ENCODE peak calls at places on chromosomes 16 and 17, in nine cellular contexts. One of them, this sample, is unnamed.

GRCh38 chr17:81309140-81309858 is 14.2 kb upstream of the SLC38A10 start:
- DNase-seq in CD8-positive, alpha-beta memory T cell: no peak
- DNase-seq in C1 segment of cervical spinal cord: peak
- DNase-seq in cardiac fibroblast: peak
- DNase-seq in SK-N-DZ: peak
- DNase-seq in EH: peak
- DNase-seq in AG08396: peak
- DNase-seq in NCI-H1092: no peak
- DNase-seq in stimulated activated CD4-positive, alpha-beta T cell treated with anti-CD3 and anti-CD28 coated beads, Interleukin-12 subunit alpha, Interleukin-12 subunit beta, amount 100 ng/mL, for 48 hours: peak
- DNase-seq in this sample: peak

GRCh38 chr16:2056077-2056476 is 8.3 kb downstream of the TSC2 start:
- DNase-seq in CD8-positive, alpha-beta memory T cell: no peak
- DNase-seq in C1 segment of cervical spinal cord: no peak
- DNase-seq in cardiac fibroblast: peak
- DNase-seq in SK-N-DZ: no peak
- DNase-seq in EH: peak
- DNase-seq in AG08396: no peak
- DNase-seq in NCI-H1092: no peak
- DNase-seq in stimulated activated CD4-positive, alpha-beta T cell treated with anti-CD3 and anti-CD28 coated beads, Interleukin-12 subunit alpha, Interleukin-12 subunit beta, amount 100 ng/mL, for 48 hours: no peak
- DNase-seq in this sample: no peak

GRCh38 chr17:40356906-40357861 is 7.4 kb downstream of the GJD3 start:
- DNase-seq in CD8-positive, alpha-beta memory T cell: no peak
- DNase-seq in C1 segment of cervical spinal cord: no peak
- DNase-seq in cardiac fibroblast: no peak
- DNase-seq in SK-N-DZ: no peak
- DNase-seq in EH: no peak
- DNase-seq in AG08396: no peak
- DNase-seq in NCI-H1092: no peak
- DNase-seq in stimulated activated CD4-positive, alpha-beta T cell treated with anti-CD3 and anti-CD28 coated beads, Interleukin-12 subunit alpha, Interleukin-12 subunit beta, amount 100 ng/mL, for 48 hours: no peak
- DNase-seq in this sample: no peak

GRCh38 chr16:2925951-2926659 is 14.4 kb downstream of the FLYWCH1 start:
- DNase-seq in CD8-positive, alpha-beta memory T cell: no peak
- DNase-seq in C1 segment of cervical spinal cord: no peak
- DNase-seq in cardiac fibroblast: no peak
- DNase-seq in SK-N-DZ: no peak
- DNase-seq in EH: no peak
- DNase-seq in AG08396: no peak
- DNase-seq in NCI-H1092: no peak
- DNase-seq in stimulated activated CD4-positive, alpha-beta T cell treated with anti-CD3 and anti-CD28 coated beads, Interleukin-12 subunit alpha, Interleukin-12 subunit beta, amount 100 ng/mL, for 48 hours: no peak
- DNase-seq in this sample: no peak

GRCh38 chr16:83994703-83995102 is 26.7 kb downstream of the NECAB2 start:
- DNase-seq in CD8-positive, alpha-beta memory T cell: no peak
- DNase-seq in C1 segment of cervical spinal cord: no peak
- DNase-seq in cardiac fibroblast: no peak
- DNase-seq in SK-N-DZ: no peak
- DNase-seq in EH: no peak
- DNase-seq in AG08396: no peak
- DNase-seq in NCI-H1092: no peak
- DNase-seq in stimulated activated CD4-positive, alpha-beta T cell treated with anti-CD3 and anti-CD28 coated beads, Interleukin-12 subunit alpha, Interleukin-12 subunit beta, amount 100 ng/mL, for 48 hours: no peak
- DNase-seq in this sample: no peak

GRCh38 chr17:59154335-59154720 is 658 bp downstream of the SKA2 start:
- DNase-seq in CD8-positive, alpha-beta memory T cell: peak
- DNase-seq in C1 segment of cervical spinal cord: no peak
- DNase-seq in cardiac fibroblast: peak
- DNase-seq in SK-N-DZ: peak
- DNase-seq in EH: peak
- DNase-seq in AG08396: peak
- DNase-seq in NCI-H1092: peak
- DNase-seq in stimulated activated CD4-positive, alpha-beta T cell treated with anti-CD3 and anti-CD28 coated beads, Interleukin-12 subunit alpha, Interleukin-12 subunit beta, amount 100 ng/mL, for 48 hours: peak
- DNase-seq in this sample: peak

GRCh38 chr17:44909681-44910144 is 5.6 kb downstream of the GFAP start:
- DNase-seq in CD8-positive, alpha-beta memory T cell: no peak
- DNase-seq in C1 segment of cervical spinal cord: no peak
- DNase-seq in cardiac fibroblast: peak
- DNase-seq in SK-N-DZ: no peak
- DNase-seq in EH: peak
- DNase-seq in AG08396: no peak
- DNase-seq in NCI-H1092: no peak
- DNase-seq in stimulated activated CD4-positive, alpha-beta T cell treated with anti-CD3 and anti-CD28 coated beads, Interleukin-12 subunit alpha, Interleukin-12 subunit beta, amount 100 ng/mL, for 48 hours: no peak
- DNase-seq in this sample: no peak

GRCh38 chr16:35141303-35141702 is 1681.9 kb downstream of the TP53TG3F start:
- DNase-seq in CD8-positive, alpha-beta memory T cell: no peak
- DNase-seq in C1 segment of cervical spinal cord: no peak
- DNase-seq in cardiac fibroblast: no peak
- DNase-seq in SK-N-DZ: no peak
- DNase-seq in EH: no peak
- DNase-seq in AG08396: no peak
- DNase-seq in NCI-H1092: no peak
- DNase-seq in stimulated activated CD4-positive, alpha-beta T cell treated with anti-CD3 and anti-CD28 coated beads, Interleukin-12 subunit alpha, Interleukin-12 subunit beta, amount 100 ng/mL, for 48 hours: no peak
- DNase-seq in this sample: no peak

GRCh38 chr16:82900611-82901010 is 273.8 kb downstream of the CDH13 start:
- DNase-seq in CD8-positive, alpha-beta memory T cell: no peak
- DNase-seq in C1 segment of cervical spinal cord: no peak
- DNase-seq in cardiac fibroblast: no peak
- DNase-seq in SK-N-DZ: no peak
- DNase-seq in EH: no peak
- DNase-seq in AG08396: no peak
- DNase-seq in NCI-H1092: no peak
- DNase-seq in stimulated activated CD4-positive, alpha-beta T cell treated with anti-CD3 and anti-CD28 coated beads, Interleukin-12 subunit alpha, Interleukin-12 subunit beta, amount 100 ng/mL, for 48 hours: no peak
- DNase-seq in this sample: no peak

GRCh38 chr17:37358830-37359681 is 16.7 kb upstream of the C17orf78 start:
- DNase-seq in CD8-positive, alpha-beta memory T cell: peak
- DNase-seq in C1 segment of cervical spinal cord: peak
- DNase-seq in cardiac fibroblast: peak
- DNase-seq in SK-N-DZ: peak
- DNase-seq in EH: peak
- DNase-seq in AG08396: peak
- DNase-seq in NCI-H1092: peak
- DNase-seq in stimulated activated CD4-positive, alpha-beta T cell treated with anti-CD3 and anti-CD28 coated beads, Interleukin-12 subunit alpha, Interleukin-12 subunit beta, amount 100 ng/mL, for 48 hours: peak
- DNase-seq in this sample: peak

GRCh38 chr16:2145843-2146242 is 2.6 kb upstream of the RAB26 start:
- DNase-seq in CD8-positive, alpha-beta memory T cell: no peak
- DNase-seq in C1 segment of cervical spinal cord: no peak
- DNase-seq in cardiac fibroblast: no peak
- DNase-seq in SK-N-DZ: no peak
- DNase-seq in EH: no peak
- DNase-seq in AG08396: no peak
- DNase-seq in NCI-H1092: no peak
- DNase-seq in stimulated activated CD4-positive, alpha-beta T cell treated with anti-CD3 and anti-CD28 coated beads, Interleukin-12 subunit alpha, Interleukin-12 subunit beta, amount 100 ng/mL, for 48 hours: no peak
- DNase-seq in this sample: no peak

GRCh38 chr17:36936455-36936934 is 780 bp upstream of the LHX1 start:
- DNase-seq in CD8-positive, alpha-beta memory T cell: no peak
- DNase-seq in C1 segment of cervical spinal cord: no peak
- DNase-seq in cardiac fibroblast: no peak
- DNase-seq in SK-N-DZ: peak
- DNase-seq in EH: no peak
- DNase-seq in AG08396: no peak
- DNase-seq in NCI-H1092: peak
- DNase-seq in stimulated activated CD4-positive, alpha-beta T cell treated with anti-CD3 and anti-CD28 coated beads, Interleukin-12 subunit alpha, Interleukin-12 subunit beta, amount 100 ng/mL, for 48 hours: no peak
- DNase-seq in this sample: no peak

GRCh38 chr17:75776399-75777242 is 8.0 kb upstream of the UNK start:
- DNase-seq in CD8-positive, alpha-beta memory T cell: no peak
- DNase-seq in C1 segment of cervical spinal cord: no peak
- DNase-seq in cardiac fibroblast: peak
- DNase-seq in SK-N-DZ: no peak
- DNase-seq in EH: peak
- DNase-seq in AG08396: no peak
- DNase-seq in NCI-H1092: no peak
- DNase-seq in stimulated activated CD4-positive, alpha-beta T cell treated with anti-CD3 and anti-CD28 coated beads, Interleukin-12 subunit alpha, Interleukin-12 subunit beta, amount 100 ng/mL, for 48 hours: no peak
- DNase-seq in this sample: peak

GRCh38 chr17:75468779-75469373 is 12.4 kb downstream of the TMEM94 start:
- DNase-seq in CD8-positive, alpha-beta memory T cell: no peak
- DNase-seq in C1 segment of cervical spinal cord: no peak
- DNase-seq in cardiac fibroblast: no peak
- DNase-seq in SK-N-DZ: no peak
- DNase-seq in EH: no peak
- DNase-seq in AG08396: no peak
- DNase-seq in NCI-H1092: no peak
- DNase-seq in stimulated activated CD4-positive, alpha-beta T cell treated with anti-CD3 and anti-CD28 coated beads, Interleukin-12 subunit alpha, Interleukin-12 subunit beta, amount 100 ng/mL, for 48 hours: no peak
- DNase-seq in this sample: no peak

GRCh38 chr16:30875881-30876791 is 17.7 kb downstream of the BCL7C start:
- DNase-seq in CD8-positive, alpha-beta memory T cell: no peak
- DNase-seq in C1 segment of cervical spinal cord: peak
- DNase-seq in cardiac fibroblast: no peak
- DNase-seq in SK-N-DZ: no peak
- DNase-seq in EH: peak
- DNase-seq in AG08396: peak
- DNase-seq in NCI-H1092: no peak
- DNase-seq in stimulated activated CD4-positive, alpha-beta T cell treated with anti-CD3 and anti-CD28 coated beads, Interleukin-12 subunit alpha, Interleukin-12 subunit beta, amount 100 ng/mL, for 48 hours: no peak
- DNase-seq in this sample: peak

GRCh38 chr17:30956764-30957374 is 14.0 kb upstream of the RNF135 start:
- DNase-seq in CD8-positive, alpha-beta memory T cell: no peak
- DNase-seq in C1 segment of cervical spinal cord: no peak
- DNase-seq in cardiac fibroblast: peak
- DNase-seq in SK-N-DZ: no peak
- DNase-seq in EH: peak
- DNase-seq in AG08396: peak
- DNase-seq in NCI-H1092: no peak
- DNase-seq in stimulated activated CD4-positive, alpha-beta T cell treated with anti-CD3 and anti-CD28 coated beads, Interleukin-12 subunit alpha, Interleukin-12 subunit beta, amount 100 ng/mL, for 48 hours: no peak
- DNase-seq in this sample: no peak

GRCh38 chr17:50186661-50187402 is 14.6 kb downstream of the COL1A1 start:
- DNase-seq in CD8-positive, alpha-beta memory T cell: no peak
- DNase-seq in C1 segment of cervical spinal cord: no peak
- DNase-seq in cardiac fibroblast: peak
- DNase-seq in SK-N-DZ: no peak
- DNase-seq in EH: no peak
- DNase-seq in AG08396: no peak
- DNase-seq in NCI-H1092: no peak
- DNase-seq in stimulated activated CD4-positive, alpha-beta T cell treated with anti-CD3 and anti-CD28 coated beads, Interleukin-12 subunit alpha, Interleukin-12 subunit beta, amount 100 ng/mL, for 48 hours: no peak
- DNase-seq in this sample: no peak

GRCh38 chr17:40614431-40615294 is 33.0 kb downstream of the SMARCE1 start:
- DNase-seq in CD8-positive, alpha-beta memory T cell: no peak
- DNase-seq in C1 segment of cervical spinal cord: no peak
- DNase-seq in cardiac fibroblast: no peak
- DNase-seq in SK-N-DZ: no peak
- DNase-seq in EH: no peak
- DNase-seq in AG08396: no peak
- DNase-seq in NCI-H1092: no peak
- DNase-seq in stimulated activated CD4-positive, alpha-beta T cell treated with anti-CD3 and anti-CD28 coated beads, Interleukin-12 subunit alpha, Interleukin-12 subunit beta, amount 100 ng/mL, for 48 hours: no peak
- DNase-seq in this sample: peak

GRCh38 chr16:19505600-19506303 is 16.1 kb downstream of the GDE1 start:
- DNase-seq in CD8-positive, alpha-beta memory T cell: no peak
- DNase-seq in C1 segment of cervical spinal cord: no peak
- DNase-seq in cardiac fibroblast: peak
- DNase-seq in SK-N-DZ: no peak
- DNase-seq in EH: peak
- DNase-seq in AG08396: no peak
- DNase-seq in NCI-H1092: no peak
- DNase-seq in stimulated activated CD4-positive, alpha-beta T cell treated with anti-CD3 and anti-CD28 coated beads, Interleukin-12 subunit alpha, Interleukin-12 subunit beta, amount 100 ng/mL, for 48 hours: no peak
- DNase-seq in this sample: no peak

GRCh38 chr17:40937384-40937819 is at the start of gene KRT23:
- DNase-seq in CD8-positive, alpha-beta memory T cell: no peak
- DNase-seq in C1 segment of cervical spinal cord: no peak
- DNase-seq in cardiac fibroblast: no peak
- DNase-seq in SK-N-DZ: no peak
- DNase-seq in EH: no peak
- DNase-seq in AG08396: no peak
- DNase-seq in NCI-H1092: no peak
- DNase-seq in stimulated activated CD4-positive, alpha-beta T cell treated with anti-CD3 and anti-CD28 coated beads, Interleukin-12 subunit alpha, Interleukin-12 subunit beta, amount 100 ng/mL, for 48 hours: no peak
- DNase-seq in this sample: no peak

GRCh38 chr17:45238155-45238774 is 16.6 kb downstream of the FMNL1 start:
- DNase-seq in CD8-positive, alpha-beta memory T cell: no peak
- DNase-seq in C1 segment of cervical spinal cord: no peak
- DNase-seq in cardiac fibroblast: no peak
- DNase-seq in SK-N-DZ: no peak
- DNase-seq in EH: no peak
- DNase-seq in AG08396: no peak
- DNase-seq in NCI-H1092: no peak
- DNase-seq in stimulated activated CD4-positive, alpha-beta T cell treated with anti-CD3 and anti-CD28 coated beads, Interleukin-12 subunit alpha, Interleukin-12 subunit beta, amount 100 ng/mL, for 48 hours: no peak
- DNase-seq in this sample: no peak

GRCh38 chr16:85245307-85246172 is 133.3 kb upstream of the CIBAR2 start:
- DNase-seq in CD8-positive, alpha-beta memory T cell: peak
- DNase-seq in C1 segment of cervical spinal cord: peak
- DNase-seq in cardiac fibroblast: peak
- DNase-seq in SK-N-DZ: peak
- DNase-seq in EH: peak
- DNase-seq in AG08396: peak
- DNase-seq in NCI-H1092: peak
- DNase-seq in stimulated activated CD4-positive, alpha-beta T cell treated with anti-CD3 and anti-CD28 coated beads, Interleukin-12 subunit alpha, Interleukin-12 subunit beta, amount 100 ng/mL, for 48 hours: peak
- DNase-seq in this sample: peak

GRCh38 chr16:50300942-50301625 is 34.7 kb downstream of the ADCY7 start:
- DNase-seq in CD8-positive, alpha-beta memory T cell: no peak
- DNase-seq in C1 segment of cervical spinal cord: no peak
- DNase-seq in cardiac fibroblast: no peak
- DNase-seq in SK-N-DZ: no peak
- DNase-seq in EH: no peak
- DNase-seq in AG08396: peak
- DNase-seq in NCI-H1092: no peak
- DNase-seq in stimulated activated CD4-positive, alpha-beta T cell treated with anti-CD3 and anti-CD28 coated beads, Interleukin-12 subunit alpha, Interleukin-12 subunit beta, amount 100 ng/mL, for 48 hours: no peak
- DNase-seq in this sample: no peak

GRCh38 chr17:4074831-4075495 is 67.9 kb downstream of the ZZEF1 start:
- DNase-seq in CD8-positive, alpha-beta memory T cell: no peak
- DNase-seq in C1 segment of cervical spinal cord: no peak
- DNase-seq in cardiac fibroblast: peak
- DNase-seq in SK-N-DZ: peak
- DNase-seq in EH: peak
- DNase-seq in AG08396: peak
- DNase-seq in NCI-H1092: no peak
- DNase-seq in stimulated activated CD4-positive, alpha-beta T cell treated with anti-CD3 and anti-CD28 coated beads, Interleukin-12 subunit alpha, Interleukin-12 subunit beta, amount 100 ng/mL, for 48 hours: no peak
- DNase-seq in this sample: no peak

GRCh38 chr17:35568561-35568960 is 7.9 kb upstream of the SLFN14 start:
- DNase-seq in CD8-positive, alpha-beta memory T cell: peak
- DNase-seq in C1 segment of cervical spinal cord: no peak
- DNase-seq in cardiac fibroblast: peak
- DNase-seq in SK-N-DZ: no peak
- DNase-seq in EH: peak
- DNase-seq in AG08396: peak
- DNase-seq in NCI-H1092: no peak
- DNase-seq in stimulated activated CD4-positive, alpha-beta T cell treated with anti-CD3 and anti-CD28 coated beads, Interleukin-12 subunit alpha, Interleukin-12 subunit beta, amount 100 ng/mL, for 48 hours: peak
- DNase-seq in this sample: peak

GRCh38 chr17:60926466-60927183 is 249.0 kb downstream of the BCAS3 start:
- DNase-seq in CD8-positive, alpha-beta memory T cell: no peak
- DNase-seq in C1 segment of cervical spinal cord: no peak
- DNase-seq in cardiac fibroblast: peak
- DNase-seq in SK-N-DZ: no peak
- DNase-seq in EH: peak
- DNase-seq in AG08396: no peak
- DNase-seq in NCI-H1092: no peak
- DNase-seq in stimulated activated CD4-positive, alpha-beta T cell treated with anti-CD3 and anti-CD28 coated beads, Interleukin-12 subunit alpha, Interleukin-12 subunit beta, amount 100 ng/mL, for 48 hours: no peak
- DNase-seq in this sample: no peak

GRCh38 chr16:57628782-57629181 is 352 bp downstream of the ADGRG1 start:
- DNase-seq in CD8-positive, alpha-beta memory T cell: no peak
- DNase-seq in C1 segment of cervical spinal cord: no peak
- DNase-seq in cardiac fibroblast: no peak
- DNase-seq in SK-N-DZ: no peak
- DNase-seq in EH: no peak
- DNase-seq in AG08396: no peak
- DNase-seq in NCI-H1092: no peak
- DNase-seq in stimulated activated CD4-positive, alpha-beta T cell treated with anti-CD3 and anti-CD28 coated beads, Interleukin-12 subunit alpha, Interleukin-12 subunit beta, amount 100 ng/mL, for 48 hours: no peak
- DNase-seq in this sample: no peak

GRCh38 chr16:89615596-89616090 is 2.2 kb downstream of the DPEP1 start:
- DNase-seq in CD8-positive, alpha-beta memory T cell: no peak
- DNase-seq in C1 segment of cervical spinal cord: no peak
- DNase-seq in cardiac fibroblast: no peak
- DNase-seq in SK-N-DZ: no peak
- DNase-seq in EH: no peak
- DNase-seq in AG08396: peak
- DNase-seq in NCI-H1092: no peak
- DNase-seq in stimulated activated CD4-positive, alpha-beta T cell treated with anti-CD3 and anti-CD28 coated beads, Interleukin-12 subunit alpha, Interleukin-12 subunit beta, amount 100 ng/mL, for 48 hours: no peak
- DNase-seq in this sample: peak

GRCh38 chr17:15101175-15101574 is 164.0 kb downstream of the PMP22 start:
- DNase-seq in CD8-positive, alpha-beta memory T cell: no peak
- DNase-seq in C1 segment of cervical spinal cord: no peak
- DNase-seq in cardiac fibroblast: no peak
- DNase-seq in SK-N-DZ: no peak
- DNase-seq in EH: no peak
- DNase-seq in AG08396: no peak
- DNase-seq in NCI-H1092: no peak
- DNase-seq in stimulated activated CD4-positive, alpha-beta T cell treated with anti-CD3 and anti-CD28 coated beads, Interleukin-12 subunit alpha, Interleukin-12 subunit beta, amount 100 ng/mL, for 48 hours: no peak
- DNase-seq in this sample: no peak

GRCh38 chr16:72677662-72678447 is 370.1 kb downstream of the ZFHX3 start:
- DNase-seq in CD8-positive, alpha-beta memory T cell: no peak
- DNase-seq in C1 segment of cervical spinal cord: no peak
- DNase-seq in cardiac fibroblast: peak
- DNase-seq in SK-N-DZ: no peak
- DNase-seq in EH: peak
- DNase-seq in AG08396: peak
- DNase-seq in NCI-H1092: no peak
- DNase-seq in stimulated activated CD4-positive, alpha-beta T cell treated with anti-CD3 and anti-CD28 coated beads, Interleukin-12 subunit alpha, Interleukin-12 subunit beta, amount 100 ng/mL, for 48 hours: no peak
- DNase-seq in this sample: no peak

GRCh38 chr17:44219126-44219635 is 294 bp downstream of the UBTF start:
- DNase-seq in CD8-positive, alpha-beta memory T cell: peak
- DNase-seq in C1 segment of cervical spinal cord: peak
- DNase-seq in cardiac fibroblast: peak
- DNase-seq in SK-N-DZ: peak
- DNase-seq in EH: peak
- DNase-seq in AG08396: peak
- DNase-seq in NCI-H1092: peak
- DNase-seq in stimulated activated CD4-positive, alpha-beta T cell treated with anti-CD3 and anti-CD28 coated beads, Interleukin-12 subunit alpha, Interleukin-12 subunit beta, amount 100 ng/mL, for 48 hours: peak
- DNase-seq in this sample: peak

This sample was measured in activated CD4-positive, alpha-beta memory T cell treated with anti-CD3 and anti-CD28 coated beads for 36 hours.